ENCODE peak calls at places on chromosomes 2 and 18, in nine cellular contexts. G is H7, D is psoas muscle, A is AG04450, S is GM23338, T is neural progenitor cell, O is tibial nerve, U is GM23248, J is K562. L is an unnamed sample.

GRCh38 chr18:78873916-78874505 is 105.6 kb upstream of the SALL3 start:
- DNase-seq in S (no peak), D (no peak), J (no peak), U (peak; percentile 41), A (no peak), T (no peak), G (no peak), O (no peak), L (no peak)

GRCh38 chr2:26495705-26496271 is 17.9 kb upstream of the OTOF start:
- DNase-seq in U (no peak), G (peak; percentile 81), D (no peak), J (no peak), S (peak; percentile 73), O (no peak), T (peak; percentile 89), A (no peak), L (no peak)

GRCh38 chr2:127053731-127054603 is 53.0 kb downstream of the BIN1 start:
- DNase-seq in U (no peak), A (no peak), O (no peak), D (peak; percentile 85), S (no peak), G (peak; percentile 70), J (no peak), T (no peak), L (no peak)

GRCh38 chr18:37385846-37386435 is 179.7 kb downstream of the CELF4 start:
- DNase-seq in O (no peak), D (no peak), U (peak; percentile 26), J (peak; percentile 28), S (peak; percentile 70), G (no peak), T (peak; percentile 56), A (no peak), L (no peak)

GRCh38 chr18:51051105-51051712 is 21.2 kb downstream of the SMAD4 start:
- DNase-seq in S (peak; percentile 90), G (peak; percentile 28), J (peak; percentile 20), U (peak; percentile 80), T (peak; percentile 81), O (no peak), D (no peak), A (no peak), L (no peak)

GRCh38 chr2:241817126-241817820 is 8.3 kb downstream of the NEU4 start:
- DNase-seq in A (no peak), S (no peak), G (peak; percentile 61), U (no peak), J (no peak), D (peak; percentile 38), T (no peak), O (peak; percentile 2), L (no peak)

GRCh38 chr2:125797192-125797591 is 858.8 kb upstream of the GYPC start:
- DNase-seq in U (no peak), J (no peak), D (no peak), O (no peak), S (no peak), T (no peak), G (no peak), A (no peak), L (no peak)

GRCh38 chr2:205766765-205767359 is 84.6 kb downstream of the NRP2 start:
- DNase-seq in G (peak; percentile 50), O (peak; percentile 72), J (peak; percentile 52), A (no peak), T (peak; percentile 79), S (peak; percentile 89), D (peak; percentile 69), U (peak; percentile 73), L (peak; percentile 70)

GRCh38 chr2:189558516-189559263 is 21.9 kb downstream of the SLC40A1 start:
- DNase-seq in U (no peak), D (no peak), G (no peak), A (no peak), J (no peak), S (peak; percentile 26), O (no peak), T (no peak), L (no peak)

GRCh38 chr2:240229603-240230423 is 89.4 kb upstream of the OTOS start:
- DNase-seq in J (no peak), U (peak; percentile 54), S (no peak), D (no peak), T (no peak), G (no peak), A (no peak), O (no peak), L (peak; percentile 7)

GRCh38 chr2:48829036-48829435 is 73.5 kb upstream of the LHCGR start:
- DNase-seq in A (peak; percentile 53), O (no peak), S (no peak), T (no peak), J (no peak), D (no peak), G (no peak), U (peak; percentile 65), L (no peak)

GRCh38 chr2:232438951-232439757 is 16.8 kb upstream of the ALPI start:
- DNase-seq in T (no peak), J (peak; percentile 17), O (no peak), U (no peak), S (no peak), A (no peak), D (peak; percentile 52), G (peak; percentile 88), L (no peak)

GRCh38 chr18:40035951-40036350 is 1919.1 kb upstream of the PIK3C3 start:
- DNase-seq in G (no peak), J (no peak), O (no peak), A (no peak), T (peak; percentile 19), D (no peak), U (no peak), S (no peak), L (no peak)

GRCh38 chr2:176984987-176985386 is 227.6 kb upstream of the HNRNPA3 start:
- DNase-seq in A (no peak), T (no peak), G (no peak), J (no peak), U (no peak), D (no peak), S (peak; percentile 17), O (no peak), L (no peak)

GRCh38 chr2:241070361-241070760 is 31.7 kb downstream of the MTERF4 start:
- DNase-seq in A (no peak), O (no peak), D (no peak), T (no peak), G (peak; percentile 49), S (no peak), J (no peak), U (no peak), L (no peak)

GRCh38 chr2:106189764-106190468 is 4.2 kb downstream of the UXS1 start:
- DNase-seq in J (no peak), A (peak; percentile 37), O (no peak), U (peak; percentile 67), G (no peak), T (no peak), D (no peak), S (no peak), L (no peak)

GRCh38 chr2:155708052-155708451 is 624.5 kb downstream of the NR4A2 start:
- DNase-seq in O (no peak), J (no peak), U (no peak), D (no peak), G (no peak), T (no peak), A (no peak), S (peak; percentile 19), L (no peak)

GRCh38 chr2:151518802-151519201 is 109.1 kb downstream of the RIF1 start:
- DNase-seq in T (no peak), A (no peak), G (no peak), O (no peak), S (no peak), U (peak; percentile 3), J (no peak), D (no peak), L (no peak)

GRCh38 chr2:128441341-128442052 is 122.8 kb upstream of the HS6ST1 start:
- DNase-seq in O (no peak), T (no peak), J (no peak), U (no peak), A (no peak), G (peak; percentile 35), S (no peak), D (no peak), L (peak; percentile 15)
- H3K4me3 ChIP-seq in O (no peak overlapping the region), T (no peak overlapping the region), J (no peak overlapping the region), U (no peak overlapping the region), A (no peak overlapping the region), G (no peak overlapping the region), S (no peak overlapping the region), D (no peak overlapping the region), L (no peak overlapping the region)

DNA sequence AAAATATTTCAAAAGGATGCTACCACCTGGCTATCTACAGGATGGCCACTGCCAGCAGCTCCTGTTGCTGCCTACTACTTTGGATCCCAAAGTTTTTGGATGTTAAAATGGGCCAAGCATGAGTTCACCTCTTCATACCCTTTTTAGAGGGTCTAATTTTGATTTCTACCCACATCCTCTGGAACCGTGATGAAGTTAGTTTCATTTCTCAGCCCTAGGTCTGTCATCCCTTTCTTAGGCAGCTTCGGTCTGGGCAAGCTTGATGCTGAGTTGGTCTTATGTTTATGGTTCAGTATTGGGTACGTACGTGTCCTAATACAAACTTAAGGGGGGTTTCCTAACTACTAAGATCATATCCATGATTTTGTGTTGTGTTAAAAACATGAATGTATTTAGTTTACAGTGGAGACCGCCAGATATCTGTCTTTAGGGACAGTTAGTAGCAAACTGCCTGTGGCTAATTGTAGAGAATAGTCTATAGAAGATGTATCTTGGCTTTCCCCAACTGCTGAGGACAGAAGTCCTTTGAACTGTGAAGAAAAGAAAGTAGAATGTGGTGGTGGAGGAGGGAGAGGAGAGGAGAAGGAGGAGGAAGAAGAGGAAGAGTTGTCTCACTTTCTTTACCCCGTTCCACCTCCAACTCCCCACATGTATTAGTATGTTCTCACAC is 184.9 kb downstream of the UBE2E3 start:
- DNase-seq in G (no peak), T (no peak), U (no peak), D (no peak), O (no peak), A (no peak), J (no peak), S (no peak), L (no peak)
- H3K4me3 ChIP-seq in G (no peak overlapping the region), T (no peak overlapping the region), U (no peak overlapping the region), D (no peak overlapping the region), O (no peak overlapping the region), A (no peak overlapping the region), J (no peak overlapping the region), S (no peak overlapping the region), L (no peak overlapping the region)

GRCh38 chr2:55620123-55620779 is 2.8 kb upstream of the PPP4R3B start:
- DNase-seq in S (peak; percentile 55), U (peak; percentile 45), T (peak; percentile 44), O (no peak), J (no peak), G (peak; percentile 35), D (no peak), A (no peak), L (no peak)
- H3K4me3 ChIP-seq in S (no peak overlapping the region), U (peak overlapping the region; percentile 10), T (peak overlapping the region; percentile 9), O (no peak overlapping the region), J (peak overlapping the region; percentile 14), G (no peak overlapping the region), D (peak overlapping the region; percentile 95), A (no peak overlapping the region), L (no peak overlapping the region)

GRCh38 chr18:74175658-74176057 is 27.3 kb downstream of the TIMM21 start:
- DNase-seq in T (no peak), J (no peak), U (no peak), D (no peak), G (no peak), A (no peak), S (no peak), O (no peak), L (no peak)

GRCh38 chr18:74171910-74172606 is 23.7 kb downstream of the TIMM21 start:
- DNase-seq in S (no peak), O (no peak), J (no peak), A (no peak), D (no peak), T (no peak), U (no peak), G (no peak), L (no peak)

GRCh38 chr18:74173434-74173750 is 25.1 kb downstream of the TIMM21 start:
- DNase-seq in A (no peak), G (no peak), J (no peak), U (no peak), S (no peak), O (no peak), T (no peak), D (no peak), L (no peak)

GRCh38 chr18:74172697-74173433 is 24.5 kb downstream of the TIMM21 start:
- DNase-seq in J (no peak), S (no peak), A (no peak), U (no peak), D (no peak), G (no peak), O (no peak), T (no peak), L (no peak)
- H3K4me3 ChIP-seq in J (no peak overlapping the region), S (no peak overlapping the region), A (no peak overlapping the region), U (no peak overlapping the region), D (no peak overlapping the region), G (no peak overlapping the region), O (no peak overlapping the region), T (no peak overlapping the region), L (no peak overlapping the region)